ENCODE peak calls at places on chromosome 1, in six cellular contexts. G is stimulated activated CD4-positive, alpha-beta T cell treated with anti-CD3 and anti-CD28 coated beads, Interleukin-2, amount 100 ng/mL, for 24 hours; K is M059J; S is astrocyte of the cerebellum; A is NCI-H524 treated with DMSO at 0.1 percent for 48 hours; R is LoVo. C is an unnamed sample.

GRCh38 chr1:182644863-182645262 is 39.5 kb downstream of the RGS8 start:
- DNase-seq in G (no peak), K (no peak), S (no peak), A (no peak), R (no peak), C (no peak)

GRCh38 chr1:245735831-245736530 is 581.2 kb downstream of the KIF26B start:
- DNase-seq in G (no peak), K (peak), S (no peak), A (no peak), R (peak), C (no peak)

GRCh38 chr1:197285526-197286217 is 17.6 kb downstream of the CRB1 start:
- DNase-seq in G (no peak), K (no peak), S (no peak), A (no peak), R (peak), C (no peak)

GRCh38 chr1:28136636-28137613 is 39.6 kb downstream of the PTAFR start:
- DNase-seq in G (no peak), K (peak), S (no peak), A (no peak), R (no peak), C (no peak)

GRCh38 chr1:180244840-180245239 is 14.8 kb downstream of the LHX4 start:
- DNase-seq in G (no peak), K (no peak), S (no peak), A (no peak), R (no peak), C (no peak)

GRCh38 chr1:172351761-172352161 is 68.7 kb upstream of the C1orf105 start:
- DNase-seq in G (no peak), K (peak), S (no peak), A (no peak), R (peak), C (no peak)

GRCh38 chr1:117759535-117759934 is 153.7 kb downstream of the TENT5C start:
- DNase-seq in G (no peak), K (no peak), S (no peak), A (no peak), R (no peak), C (no peak)

GRCh38 chr1:239025997-239026694 is 360.2 kb upstream of the CHRM3 start:
- DNase-seq in G (no peak), K (no peak), S (no peak), A (no peak), R (no peak), C (no peak)

GRCh38 chr1:216045400-216045799 is 377.8 kb downstream of the USH2A start:
- DNase-seq in G (no peak), K (peak), S (peak), A (no peak), R (no peak), C (no peak)

GRCh38 chr1:68046423-68046822 is 4.0 kb downstream of the DIRAS3 start:
- DNase-seq in G (no peak), K (no peak), S (no peak), A (no peak), R (no peak), C (no peak)

GRCh38 chr1:158794247-158794646 is 13.2 kb upstream of the OR6N2 start:
- DNase-seq in G (no peak), K (no peak), S (no peak), A (no peak), R (no peak), C (no peak)

GRCh38 chr1:15510611-15511405 is 13.2 kb downstream of the CASP9 start:
- DNase-seq in G (no peak), K (peak), S (no peak), A (no peak), R (no peak), C (no peak)

GRCh38 chr1:228015276-228016180 is 8.7 kb downstream of the WNT3A start:
- DNase-seq in G (no peak), K (peak), S (no peak), A (no peak), R (no peak), C (peak)

GRCh38 chr1:50080904-50081586 is 27.7 kb upstream of the ELAVL4 start:
- DNase-seq in G (no peak), K (no peak), S (no peak), A (peak), R (no peak), C (no peak)

GRCh38 chr1:154983776-154984466 is 777 bp downstream of the FLAD1 start:
- DNase-seq in G (no peak), K (no peak), S (no peak), A (no peak), R (no peak), C (no peak)

C was measured in tibial artery.